ENCODE peak calls at places on chromosomes 12 and 14, in five cellular contexts. O is Jurkat, Clone E6-1; U is nucleus accumbens; Z is AG08396; W is mucosa of gallbladder. G is an unnamed sample.

GRCh38 chr14:52015411-52016030 is 26.2 kb downstream of the RTRAF start:
- DNase-seq in O (no peak), U (peak; percentile 29), Z (no peak), W (peak; percentile 33), G (no peak)

GRCh38 chr14:75563931-75564330 is 14.5 kb upstream of the FLVCR2 start:
- DNase-seq in O (no peak), U (no peak), Z (no peak), W (no peak), G (no peak)

GRCh38 chr12:125882141-125882540 is 816.9 kb downstream of the AACS start:
- DNase-seq in O (no peak), U (no peak), Z (no peak), W (no peak), G (no peak)

GRCh38 chr12:108826807-108827721 is 30.3 kb downstream of the SSH1 start:
- DNase-seq in O (no peak), U (no peak), Z (no peak), W (no peak), G (no peak)

GRCh38 chr14:95318399-95318834 is 1.3 kb downstream of the CLMN start:
- DNase-seq in O (no peak), U (no peak), Z (no peak), W (no peak), G (no peak)

GRCh38 chr12:7113389-7113871 is 4.4 kb upstream of the C1RL start:
- DNase-seq in O (peak; percentile 42), U (no peak), Z (peak; percentile 73), W (peak; percentile 38), G (peak; percentile 54)

GRCh38 chr14:63039800-63040380 is 5.4 kb downstream of the KCNH5 start:
- DNase-seq in O (peak; percentile 4), U (no peak), Z (peak; percentile 39), W (no peak), G (no peak)

GRCh38 chr12:40197590-40197989 is 27.2 kb upstream of the LRRK2 start:
- DNase-seq in O (no peak), U (no peak), Z (no peak), W (no peak), G (no peak)

GRCh38 chr12:120680165-120680738 is 6.7 kb upstream of the MLEC start:
- DNase-seq in O (no peak), U (no peak), Z (no peak), W (no peak), G (no peak)

GRCh38 chr12:1890119-1890703 is 28.2 kb downstream of the CACNA2D4 start:
- DNase-seq in O (no peak), U (no peak), Z (peak; percentile 1), W (no peak), G (no peak)

GRCh38 chr14:92500491-92500941 is 13.1 kb upstream of the RIN3 start:
- DNase-seq in O (no peak), U (no peak), Z (no peak), W (no peak), G (no peak)

GRCh38 chr12:9331218-9331626 is 123.0 kb upstream of the PZP start:
- DNase-seq in O (peak; percentile 25), U (peak; percentile 19), Z (peak; percentile 69), W (peak; percentile 79), G (peak; percentile 69)

GRCh38 chr14:88590173-88590572 is 27.3 kb downstream of the ZC3H14 start:
- DNase-seq in O (no peak), U (no peak), Z (no peak), W (no peak), G (no peak)

GRCh38 chr12:69570000-69570516 is 15.2 kb upstream of the CCT2 start:
- DNase-seq in O (no peak), U (no peak), Z (peak; percentile 13), W (no peak), G (no peak)

GRCh38 chr14:58864751-58865519 is 227.2 kb downstream of the DACT1 start:
- DNase-seq in O (no peak), U (no peak), Z (peak; percentile 39), W (peak; percentile 41), G (no peak)

GRCh38 chr12:75478395-75478794 is 2.2 kb upstream of the GLIPR1 start:
- DNase-seq in O (peak; percentile 66), U (no peak), Z (no peak), W (peak; percentile 22), G (peak; percentile 44)

GRCh38 chr12:23921099-23921846 is 28.2 kb downstream of the SOX5 start:
- DNase-seq in O (no peak), U (no peak), Z (peak; percentile 5), W (no peak), G (no peak)

GRCh38 chr12:117331691-117332090 is 29.7 kb downstream of the NOS1 start:
- DNase-seq in O (no peak), U (no peak), Z (no peak), W (no peak), G (no peak)

GRCh38 chr12:99232324-99232723 is 415.2 kb upstream of the GARIN6 start:
- DNase-seq in O (no peak), U (no peak), Z (no peak), W (no peak), G (no peak)

GRCh38 chr14:54633076-54633475 is 66.1 kb downstream of the SAMD4A start:
- DNase-seq in O (no peak), U (no peak), Z (no peak), W (no peak), G (no peak)

GRCh38 chr12:4046150-4046845 is 173.1 kb upstream of the PARP11 start:
- DNase-seq in O (no peak), U (no peak), Z (no peak), W (no peak), G (no peak)

GRCh38 chr12:14416658-14417057 is 51.2 kb downstream of the ATF7IP start:
- DNase-seq in O (peak; percentile 89), U (no peak), Z (peak; percentile 53), W (no peak), G (peak; percentile 28)

GRCh38 chr14:28653521-28653920 is 113.1 kb upstream of the FOXG1 start:
- DNase-seq in O (no peak), U (no peak), Z (no peak), W (no peak), G (no peak)

GRCh38 chr12:3722368-3722767 is 30.5 kb downstream of the CRACR2A start:
- DNase-seq in O (no peak), U (no peak), Z (no peak), W (no peak), G (no peak)

GRCh38 chr12:47721431-47721973 is 3.8 kb downstream of the ENDOU start:
- DNase-seq in O (peak; percentile 52), U (no peak), Z (no peak), W (no peak), G (peak; percentile 40)

GRCh38 chr12:57779736-57780135 is 2.9 kb upstream of the TSFM start:
- DNase-seq in O (no peak), U (no peak), Z (no peak), W (no peak), G (no peak)

G was measured in DND-41.